ENCODE peak calls at places on chromosome 2, in five cellular contexts. O is HepG2, R is astrocyte, I is IMR-90, B is mammary epithelial cell. N is an unnamed sample.

GRCh38 chr2:37570773-37571570 is 100.5 kb downstream of the CDC42EP3 start:
- DNase-seq in O (no peak), R (peak), I (peak), B (peak), N (peak)

GRCh38 chr2:223589901-223590300 is 12.3 kb downstream of the SCG2 start:
- DNase-seq in O (no peak), R (no peak), I (no peak), B (no peak), N (no peak)

GRCh38 chr2:52676056-52676455 is 1091.5 kb upstream of the CHAC2 start:
- DNase-seq in O (no peak), R (peak), I (peak), B (no peak), N (no peak)

GRCh38 chr2:130836501-130837174 is at the start of gene ARHGEF4:
- DNase-seq in O (no peak), R (no peak), I (no peak), B (peak), N (peak)

GRCh38 chr2:117523267-117523666 is 291.2 kb upstream of the DDX18 start:
- DNase-seq in O (no peak), R (no peak), I (no peak), B (no peak), N (no peak)

GRCh38 chr2:61743004-61743403 is 110.9 kb downstream of the FAM161A start:
- DNase-seq in O (no peak), R (no peak), I (no peak), B (no peak), N (no peak)

GRCh38 chr2:53182609-53183008 is 585.0 kb upstream of the CHAC2 start:
- DNase-seq in O (no peak), R (no peak), I (no peak), B (peak), N (no peak)

GRCh38 chr2:190465060-190465459 is 56.9 kb downstream of the MFSD6 start:
- DNase-seq in O (no peak), R (no peak), I (no peak), B (no peak), N (no peak)

GRCh38 chr2:205058409-205058808 is 513.1 kb downstream of the PARD3B start:
- DNase-seq in O (no peak), R (no peak), I (no peak), B (peak), N (peak)

GRCh38 chr2:85999131-85999831 is 106.4 kb downstream of the POLR1A start:
- DNase-seq in O (no peak), R (no peak), I (peak), B (no peak), N (peak)

GRCh38 chr2:120949027-120949956 is 213.6 kb downstream of the GLI2 start:
- DNase-seq in O (peak), R (no peak), I (no peak), B (no peak), N (peak)

GRCh38 chr2:197453914-197454398 is 604 bp downstream of the COQ10B start:
- DNase-seq in O (peak), R (peak), I (peak), B (no peak), N (no peak)

GRCh38 chr2:98846041-98846440 is 90.0 kb downstream of the CRACDL start:
- DNase-seq in O (no peak), R (no peak), I (peak), B (no peak), N (peak)

GRCh38 chr2:118371500-118371899 is 283.2 kb downstream of the INSIG2 start:
- DNase-seq in O (peak), R (peak), I (peak), B (peak), N (peak)

GRCh38 chr2:37615808-37616673 is 55.4 kb downstream of the CDC42EP3 start:
- DNase-seq in O (no peak), R (no peak), I (no peak), B (no peak), N (no peak)

GRCh38 chr2:47896450-47896968 is 9.8 kb downstream of the FBXO11 start:
- DNase-seq in O (no peak), R (no peak), I (no peak), B (no peak), N (no peak)

GRCh38 chr2:37837576-37838335 is 87.3 kb upstream of the RMDN2 start:
- DNase-seq in O (no peak), R (no peak), I (peak), B (no peak), N (no peak)

GRCh38 chr2:148965596-148966431 is 72.7 kb upstream of the LYPD6B start:
- DNase-seq in O (no peak), R (no peak), I (no peak), B (no peak), N (no peak)

GRCh38 chr2:207505180-207505579 is 24.6 kb upstream of the CREB1 start:
- DNase-seq in O (no peak), R (no peak), I (no peak), B (peak), N (no peak)

GRCh38 chr2:139924070-139924469 is 1143.9 kb upstream of the NXPH2 start:
- DNase-seq in O (no peak), R (no peak), I (no peak), B (no peak), N (no peak)

GRCh38 chr2:130720036-130720435 is 8.8 kb upstream of the GPR148 start:
- DNase-seq in O (no peak), R (no peak), I (no peak), B (peak), N (no peak)

GRCh38 chr2:205947621-205948495 is 138.1 kb downstream of the INO80D start:
- DNase-seq in O (peak), R (peak), I (peak), B (peak), N (peak)

GRCh38 chr2:185373226-185373625 is 365.4 kb upstream of the FSIP2 start:
- DNase-seq in O (no peak), R (no peak), I (no peak), B (peak), N (no peak)

GRCh38 chr2:223908304-223909047 is 36.7 kb downstream of the WDFY1 start:
- DNase-seq in O (peak), R (no peak), I (no peak), B (no peak), N (no peak)

GRCh38 chr2:171318463-171318934 is 115.3 kb downstream of the METTL8 start:
- DNase-seq in O (no peak), R (peak), I (peak), B (no peak), N (peak)

GRCh38 chr2:109724533-109725460 is 69.3 kb upstream of the RGPD5 start:
- DNase-seq in O (no peak), R (no peak), I (no peak), B (no peak), N (no peak)

GRCh38 chr2:119158563-119159347 is at the start of gene C1QL2:
- DNase-seq in O (no peak), R (no peak), I (no peak), B (peak), N (peak)

GRCh38 chr2:45274190-45274926 is 265.1 kb upstream of the SIX2 start:
- DNase-seq in O (peak), R (no peak), I (no peak), B (no peak), N (no peak)

GRCh38 chr2:61117534-61117933 is 44.5 kb upstream of the C2orf74 start:
- DNase-seq in O (no peak), R (peak), I (peak), B (peak), N (peak)

GRCh38 chr2:235146871-235147565 is 195.2 kb downstream of the SH3BP4 start:
- DNase-seq in O (no peak), R (no peak), I (no peak), B (no peak), N (no peak)

GRCh38 chr2:168467729-168468128 is 11.7 kb downstream of the CERS6 start:
- DNase-seq in O (peak), R (no peak), I (no peak), B (no peak), N (no peak)

GRCh38 chr2:22359020-22359672 is 1025.8 kb upstream of the KLHL29 start:
- DNase-seq in O (no peak), R (no peak), I (no peak), B (no peak), N (no peak)

GRCh38 chr2:15359716-15360531 is 201.2 kb downstream of the NBAS start:
- DNase-seq in O (peak), R (peak), I (peak), B (peak), N (peak)

GRCh38 chr2:218781691-218782528 is at the start of gene CYP27A1:
- DNase-seq in O (peak), R (no peak), I (no peak), B (no peak), N (peak)

GRCh38 chr2:171158036-171158789 is 2.5 kb downstream of the TLK1 start:
- DNase-seq in O (no peak), R (no peak), I (no peak), B (no peak), N (no peak)

GRCh38 chr2:172972005-172972619 is 103.5 kb upstream of the MAP3K20 start:
- DNase-seq in O (peak), R (no peak), I (peak), B (peak), N (peak)

GRCh38 chr2:216348909-216349308 is 23.4 kb downstream of the MARCHF4 start:
- DNase-seq in O (no peak), R (peak), I (peak), B (peak), N (peak)

GRCh38 chr2:85503168-85503610 is 35.8 kb upstream of the MAT2A start:
- DNase-seq in O (peak), R (no peak), I (no peak), B (peak), N (no peak)

GRCh38 chr2:169997140-169997887 is 170.1 kb downstream of the UBR3 start:
- DNase-seq in O (no peak), R (no peak), I (no peak), B (no peak), N (no peak)

GRCh38 chr2:169999041-169999440 is 171.8 kb downstream of the UBR3 start:
- DNase-seq in O (no peak), R (no peak), I (no peak), B (no peak), N (peak)

GRCh38 chr2:169994782-169995181 is 167.5 kb downstream of the UBR3 start:
- DNase-seq in O (no peak), R (no peak), I (no peak), B (no peak), N (no peak)
- H3K9ac ChIP-seq in O (no peak), R (no peak), I (no peak), B (no peak), N (no peak)

GRCh38 chr2:236786786-236787185 is 217.2 kb downstream of the ACKR3 start:
- DNase-seq in O (no peak), R (no peak), I (no peak), B (no peak), N (no peak)
- H3K4me2 ChIP-seq in O (no peak), R (no peak), I (no peak), B (no peak), N (no peak)

DNA sequence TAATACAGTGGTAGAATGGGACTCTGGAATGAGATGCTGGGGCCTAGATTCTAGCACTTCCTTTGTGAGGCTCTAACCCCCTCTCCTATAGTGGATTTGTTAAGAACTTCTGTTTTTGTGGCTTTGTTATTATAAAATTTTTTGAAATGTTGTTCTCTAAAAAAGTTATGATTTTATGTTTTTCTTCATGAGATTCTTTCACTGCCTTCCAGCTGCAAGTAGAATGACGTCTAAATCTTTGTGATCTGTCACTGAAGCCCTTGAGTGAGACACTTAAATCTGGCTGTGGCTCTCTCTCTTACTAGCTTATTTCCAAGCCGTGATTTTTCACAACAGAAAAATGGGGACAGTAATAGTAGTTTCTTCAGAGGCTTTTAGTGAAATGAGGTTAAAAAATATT is 1.6 kb downstream of the CASP8 start:
- DNase-seq in O (no peak), R (no peak), I (no peak), B (no peak), N (no peak)
- H3K4me3 ChIP-seq in O (no peak), R (no peak), I (no peak), B (no peak), N (no peak)

DNA sequence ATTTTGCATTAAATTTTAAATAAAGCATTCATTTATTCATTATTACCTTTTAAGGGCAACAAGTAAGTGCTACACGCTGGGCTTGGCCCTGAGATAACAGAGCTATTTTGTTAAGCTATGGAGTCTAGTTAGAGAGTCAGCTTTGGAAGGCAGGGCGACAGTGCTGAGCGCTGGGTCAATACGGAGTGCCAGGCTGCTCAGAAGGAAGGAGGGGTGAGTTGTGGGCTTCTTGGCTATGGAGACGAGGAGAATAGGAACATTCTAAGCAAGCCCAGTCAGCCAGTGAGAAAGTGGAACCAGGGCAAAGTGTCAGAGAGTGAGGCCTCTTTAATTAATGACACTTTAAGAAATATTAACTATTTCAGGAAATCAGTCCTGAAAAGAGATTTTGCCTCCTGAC is 288.4 kb downstream of the LRRTM1 start:
- DNase-seq in O (no peak), R (no peak), I (no peak), B (no peak), N (no peak)
- H3K9ac ChIP-seq in O (no peak), R (no peak), I (no peak), B (no peak), N (no peak)

GRCh38 chr2:96119981-96120720 is 3.8 kb upstream of the ADRA2B start:
- DNase-seq in O (no peak), R (no peak), I (no peak), B (no peak), N (no peak)
- H3K4me2 ChIP-seq in O (no peak), R (no peak), I (no peak), B (no peak), N (no peak)

GRCh38 chr2:239003933-239004636 is 156.2 kb downstream of the TWIST2 start:
- DNase-seq in O (no peak), R (no peak), I (no peak), B (no peak), N (no peak)

GRCh38 chr2:239002591-239002959 is 154.7 kb downstream of the TWIST2 start:
- DNase-seq in O (no peak), R (no peak), I (no peak), B (no peak), N (no peak)

GRCh38 chr2:239001794-239002193 is 153.9 kb downstream of the TWIST2 start:
- DNase-seq in O (no peak), R (no peak), I (no peak), B (no peak), N (no peak)

GRCh38 chr2:239005586-239005985 is 157.7 kb downstream of the TWIST2 start:
- DNase-seq in O (no peak), R (no peak), I (no peak), B (no peak), N (no peak)

DNA sequence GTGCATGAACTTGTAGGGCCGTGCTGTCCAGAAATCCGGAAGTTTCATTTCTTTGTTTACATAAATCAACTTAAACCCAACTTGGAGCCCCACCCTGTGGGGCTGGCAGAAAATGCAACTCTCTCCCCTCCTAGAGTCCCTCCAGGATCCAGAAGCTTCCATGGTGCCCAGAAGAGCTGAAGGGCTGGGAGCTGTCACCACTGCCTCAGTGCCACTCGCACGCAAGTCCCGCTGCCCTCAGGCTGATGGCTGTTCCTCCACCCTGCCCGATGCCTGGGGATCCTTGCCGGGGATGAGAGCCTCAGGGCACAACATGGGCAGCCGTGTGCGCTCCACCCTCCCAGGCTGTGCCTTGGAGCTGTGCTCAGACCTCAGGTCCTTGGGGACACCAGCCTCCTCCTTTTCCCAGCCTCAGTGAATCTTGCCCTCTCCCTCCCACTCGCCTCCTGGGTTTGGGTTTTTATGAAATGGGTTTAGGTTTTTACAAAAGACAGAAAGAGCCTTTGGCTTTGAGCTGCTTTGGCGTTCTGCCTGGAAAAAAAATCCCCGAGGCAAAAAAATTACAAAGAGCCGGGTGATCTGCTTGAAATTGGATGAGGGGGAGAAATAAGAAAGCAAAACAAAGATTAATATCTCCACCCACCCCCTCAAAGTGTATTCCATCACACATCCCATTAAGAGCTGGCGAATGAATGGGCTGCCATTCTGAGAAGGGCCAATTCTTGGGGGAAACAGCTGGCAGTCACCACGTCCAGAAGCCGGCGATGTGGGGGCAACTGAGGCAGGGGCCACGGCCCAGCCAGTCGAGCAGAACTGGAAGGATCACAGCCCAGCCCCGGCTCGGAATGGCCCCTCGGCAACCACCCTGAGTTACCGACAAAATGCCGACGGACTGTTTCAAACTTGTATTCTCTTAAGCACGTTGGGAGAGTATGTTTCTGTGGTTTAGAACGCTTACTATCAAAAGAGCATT is 155.4 kb downstream of the TWIST2 start:
- DNase-seq in O (no peak), R (no peak), I (peak), B (peak), N (peak)
- H3K4me3 ChIP-seq in O (no peak), R (no peak), I (no peak), B (peak), N (peak)

DNA sequence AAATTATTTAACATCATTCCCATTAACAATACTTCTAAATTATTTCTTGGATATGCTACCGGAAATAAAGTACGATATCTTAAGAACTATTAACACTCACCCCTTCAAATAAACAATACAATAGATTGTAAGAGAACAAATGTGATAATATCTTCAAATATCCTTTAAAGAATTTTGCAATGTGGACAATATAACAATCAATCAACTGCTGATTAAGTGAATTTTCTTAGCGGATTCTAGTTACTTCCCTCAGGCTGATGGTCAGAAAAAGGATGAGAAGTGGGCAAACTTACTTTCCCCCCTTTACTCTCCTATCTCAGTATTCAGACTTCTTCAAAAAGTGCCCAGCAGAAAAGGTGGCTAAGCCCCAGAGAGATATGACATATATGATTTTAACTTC is 10.8 kb downstream of the NFE2L2 start:
- DNase-seq in O (no peak), R (no peak), I (no peak), B (no peak), N (no peak)
- H3K9ac ChIP-seq in O (no peak), R (no peak), I (no peak), B (no peak), N (no peak)

GRCh38 chr2:127653421-127654083 is 7.6 kb downstream of the GPR17 start:
- DNase-seq in O (no peak), R (no peak), I (no peak), B (no peak), N (no peak)

GRCh38 chr2:127651987-127652550 is 6.1 kb downstream of the GPR17 start:
- DNase-seq in O (no peak), R (no peak), I (no peak), B (no peak), N (no peak)

GRCh38 chr2:127651381-127651809 is 5.4 kb downstream of the GPR17 start:
- DNase-seq in O (no peak), R (no peak), I (no peak), B (no peak), N (no peak)

GRCh38 chr2:127654084-127654837 is 8.3 kb downstream of the GPR17 start:
- DNase-seq in O (no peak), R (no peak), I (no peak), B (no peak), N (no peak)

GRCh38 chr2:127652786-127653357 is 6.9 kb downstream of the GPR17 start:
- DNase-seq in O (no peak), R (no peak), I (no peak), B (no peak), N (no peak)
- H3K4me2 ChIP-seq in O (peak), R (no peak), I (no peak), B (no peak), N (no peak)

DNA sequence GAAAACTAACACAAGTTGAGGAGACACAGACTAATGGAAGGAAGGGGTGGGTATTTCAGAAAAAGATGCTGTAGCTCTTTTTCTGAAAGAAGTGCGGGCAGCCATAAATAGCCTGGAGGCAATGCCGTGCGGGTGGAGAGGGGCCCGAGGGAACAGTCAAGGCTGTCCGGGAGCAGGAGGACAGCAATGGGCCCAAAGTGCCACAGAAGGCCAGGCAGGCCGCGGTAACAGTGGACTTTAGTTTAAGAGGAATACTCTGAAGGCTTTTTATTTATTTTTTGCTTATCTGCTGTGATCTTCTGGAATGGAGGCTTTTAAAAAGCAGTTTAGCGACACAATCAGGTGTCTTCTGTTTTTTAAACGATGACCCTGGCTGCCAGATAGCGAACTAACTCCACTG is 2.8 kb downstream of the ITGB1BP1 start:
- DNase-seq in O (peak), R (no peak), I (no peak), B (no peak), N (no peak)
- H3K4me3 ChIP-seq in O (peak), R (no peak), I (no peak), B (no peak), N (no peak)